ENCODE peak calls at places on chromosomes 7 and 10, in six cellular contexts. I is GM23248, Q is HCT116, C is PC-9, K is GM12878, A is H1. M is an unnamed sample. For H3K9me3, the result is how much of the 10 kb centered on the place peaks cover.

GRCh38 chr10:49173201-49173772 is 14.9 kb downstream of the TMEM273 start:
- DNase-seq in Q (no peak), I (no peak), C (no peak), K (no peak), A (peak), M (no peak)

GRCh38 chr10:24505759-24506158 is 217.9 kb downstream of the ARHGAP21 start:
- DNase-seq in I (no peak), C (no peak), K (no peak), A (no peak), Q (no peak), M (no peak)

GRCh38 chr10:110137142-110137545 is 70.3 kb upstream of the MXI1 start:
- DNase-seq in A (no peak), K (peak), C (no peak), Q (peak), I (peak), M (peak)

GRCh38 chr10:47121336-47121735 is 178.7 kb upstream of the GDF10 start:
- DNase-seq in C (no peak), Q (no peak), I (no peak), K (no peak), A (peak), M (no peak)

GRCh38 chr7:101816499-101817030 is 861 bp upstream of the CUX1 start:
- DNase-seq in C (peak), A (no peak), Q (no peak), I (peak), K (no peak), M (no peak)

GRCh38 chr7:99693427-99694200 is 13.8 kb upstream of the CYP3A5 start:
- DNase-seq in C (peak), A (peak), K (no peak), I (no peak), Q (no peak), M (no peak)

GRCh38 chr10:33406596-33406995 is 72.1 kb upstream of the NRP1 start:
- DNase-seq in I (no peak), K (no peak), C (no peak), Q (no peak), A (no peak), M (no peak)

GRCh38 chr7:111098926-111099250 is 8.0 kb downstream of the LRRN3 start:
- DNase-seq in A (no peak), Q (no peak), I (no peak), C (no peak), K (no peak), M (no peak)

GRCh38 chr7:116949941-116950801 is 3.1 kb upstream of the ST7 start:
- DNase-seq in A (no peak), C (no peak), I (no peak), K (no peak), Q (no peak), M (no peak)

GRCh38 chr7:122628651-122629411 is 70.1 kb downstream of the RNF133 start:
- DNase-seq in C (no peak), K (no peak), I (peak), A (no peak), Q (no peak), M (no peak)

GRCh38 chr7:18896343-18896975 is 221.0 kb downstream of the TWIST1 start:
- DNase-seq in K (no peak), A (no peak), Q (no peak), C (no peak), I (no peak), M (no peak)

GRCh38 chr10:130707389-130707979 is 571.3 kb downstream of the GLRX3 start:
- DNase-seq in C (no peak), K (no peak), Q (no peak), A (no peak), I (no peak), M (no peak)

GRCh38 chr7:72444023-72444776 is 32.1 kb upstream of the CALN1 start:
- DNase-seq in A (no peak), C (no peak), Q (no peak), I (no peak), K (no peak), M (no peak)

GRCh38 chr10:132518572-132519381 is 18.8 kb upstream of the INPP5A start:
- DNase-seq in Q (peak), C (peak), A (peak), K (no peak), I (no peak), M (no peak)
- TF ChIP-seq EZH2 in Q (no peak), C (no peak), A (peak), K (no peak), I (no peak), M (no peak)

GRCh38 chr10:96745950-96746349 is 25.6 kb upstream of the PIK3AP1 start:
- DNase-seq in A (no peak), Q (no peak), C (no peak), K (no peak), I (no peak), M (no peak)
- H3K9me3 ChIP-seq in A (under half), Q (under half), C (under half), K (under half), I (under half), M (under half)

GRCh38 chr7:130224210-130224609 is 16.6 kb downstream of the SSMEM1 start:
- DNase-seq in K (no peak), I (no peak), A (no peak), C (no peak), Q (no peak), M (no peak)

GRCh38 chr7:130219871-130220270 is 12.2 kb downstream of the SSMEM1 start:
- DNase-seq in K (no peak), I (no peak), C (no peak), Q (no peak), A (no peak), M (no peak)

GRCh38 chr7:130223646-130224045 is 16.0 kb downstream of the SSMEM1 start:
- DNase-seq in K (no peak), Q (no peak), A (no peak), C (no peak), I (no peak), M (no peak)

GRCh38 chr7:130221341-130221740 is 13.7 kb downstream of the SSMEM1 start:
- DNase-seq in K (no peak), C (no peak), A (no peak), I (no peak), Q (no peak), M (no peak)

GRCh38 chr7:130221746-130222145 is 14.1 kb downstream of the SSMEM1 start:
- DNase-seq in Q (no peak), A (no peak), I (no peak), K (no peak), C (no peak), M (no peak)
- TF ChIP-seq EZH2 in Q (no peak), A (no peak), I (no peak), K (no peak), C (no peak), M (no peak)

GRCh38 chr7:157561816-157562410 is 225.1 kb downstream of the DNAJB6 start:
- DNase-seq in C (no peak), Q (no peak), A (no peak), I (no peak), K (no peak), M (no peak)

GRCh38 chr7:157565201-157565626 is 228.4 kb downstream of the DNAJB6 start:
- DNase-seq in C (no peak), A (no peak), I (no peak), K (no peak), Q (peak), M (no peak)

GRCh38 chr7:157566631-157567006 is 229.8 kb downstream of the DNAJB6 start:
- DNase-seq in A (no peak), Q (no peak), C (no peak), K (no peak), I (no peak), M (no peak)

GRCh38 chr7:157565981-157566630 is 229.3 kb downstream of the DNAJB6 start:
- DNase-seq in K (no peak), I (no peak), C (no peak), Q (no peak), A (no peak), M (no peak)

DNA sequence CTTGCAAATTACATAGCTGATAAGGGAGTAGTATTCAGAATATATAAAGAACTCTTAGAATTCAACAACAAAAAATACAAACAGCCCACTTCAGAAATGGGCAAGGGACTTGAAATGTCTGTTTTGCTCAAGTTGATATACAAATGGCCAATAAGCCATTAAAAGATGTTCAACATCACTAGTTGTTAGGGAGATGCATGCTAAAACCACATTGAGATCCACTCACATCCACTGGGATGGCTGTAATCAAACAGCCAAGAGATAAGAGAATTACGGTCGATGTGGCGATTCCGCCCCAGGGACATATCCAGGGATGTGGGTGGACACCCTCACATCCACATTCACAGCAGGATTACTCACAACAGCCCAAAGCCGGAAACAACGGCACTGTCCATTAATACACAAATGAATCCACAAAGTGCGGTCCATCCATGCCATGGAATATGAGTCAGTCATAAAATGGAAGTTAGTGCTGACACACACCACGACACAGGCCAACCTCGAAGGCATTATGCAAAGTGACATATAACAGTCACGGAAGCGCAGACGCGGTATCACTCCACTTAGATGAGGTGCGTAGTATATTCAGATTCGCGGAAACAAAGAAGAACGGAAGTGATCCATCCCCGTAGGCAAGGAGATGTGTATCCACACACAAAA is 227.8 kb downstream of the DNAJB6 start:
- DNase-seq in Q (peak), K (no peak), A (no peak), C (no peak), I (no peak), M (no peak)
- H3K9me3 ChIP-seq in Q (under half), K (under half), A (under half), C (under half), I (under half), M (under half)

GRCh38 chr10:23192741-23193434 is 776 bp downstream of the PTF1A start:
- DNase-seq in Q (no peak), K (no peak), C (no peak), I (peak), A (peak), M (no peak)

GRCh38 chr10:23194966-23195845 is 3.1 kb downstream of the PTF1A start:
- DNase-seq in A (peak), K (no peak), I (no peak), Q (no peak), C (no peak), M (no peak)

GRCh38 chr10:23195846-23196200 is 3.7 kb downstream of the PTF1A start:
- DNase-seq in A (no peak), Q (no peak), C (no peak), K (no peak), I (no peak), M (no peak)

GRCh38 chr10:23193435-23194074 is 1.4 kb downstream of the PTF1A start:
- DNase-seq in K (no peak), A (no peak), C (no peak), I (no peak), Q (no peak), M (no peak)

DNA sequence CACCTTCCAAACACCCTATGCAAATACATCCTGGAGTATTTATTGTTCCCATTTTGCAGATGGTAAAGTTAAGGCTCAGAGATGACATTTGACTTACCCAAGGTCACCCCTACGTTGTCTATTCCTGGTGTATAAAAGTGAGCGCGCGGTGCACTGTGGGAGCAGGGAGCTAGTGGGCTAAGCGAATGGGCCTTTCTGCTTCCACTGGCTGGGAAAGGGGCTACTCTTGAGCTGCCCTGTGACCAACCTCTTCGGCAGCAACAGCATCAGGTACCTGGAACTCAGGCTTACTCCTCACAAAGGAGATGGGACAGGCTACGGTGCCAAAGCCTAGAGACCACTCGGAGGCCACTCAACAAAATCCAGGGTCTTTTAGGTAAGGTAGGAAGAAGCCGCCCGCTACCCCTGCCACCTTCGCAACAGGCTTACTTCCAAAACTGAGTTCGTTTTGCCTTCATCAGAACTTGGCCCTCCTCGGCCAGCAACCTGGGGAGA is 2.4 kb downstream of the PTF1A start:
- DNase-seq in I (no peak), Q (no peak), C (no peak), K (no peak), A (no peak), M (no peak)
- TF ChIP-seq EZH2 in I (no peak), Q (no peak), C (no peak), K (no peak), A (no peak), M (no peak)

DNA sequence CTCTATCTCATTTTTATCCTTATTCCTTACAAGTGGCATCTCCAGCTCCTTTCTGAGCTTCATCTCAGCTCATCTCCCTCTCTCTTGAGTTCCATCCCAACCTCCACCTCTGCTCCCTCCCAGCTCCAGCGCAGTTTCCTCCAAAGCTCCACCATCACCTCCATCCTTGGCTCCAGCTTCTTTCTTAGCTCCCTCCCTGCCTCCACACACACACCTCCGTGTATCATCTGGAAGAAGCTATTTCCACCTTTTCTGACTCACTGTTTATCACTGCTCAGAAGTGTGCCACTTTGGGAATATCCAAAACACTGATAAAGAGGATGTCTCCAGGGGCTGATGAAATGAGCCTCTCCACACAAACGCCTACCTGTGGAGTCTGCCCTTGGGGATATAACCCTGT is 481.4 kb downstream of the PTPRN2 start:
- DNase-seq in K (no peak), A (peak), I (no peak), C (no peak), Q (no peak), M (no peak)
- H3K9me3 ChIP-seq in K (under half), A (under half), I (under half), C (under half), Q (under half), M (under half)

GRCh38 chr10:102394801-102395676 is 466 bp upstream of the NFKB2 start:
- DNase-seq in C (peak), Q (peak), K (peak), I (peak), A (peak), M (no peak)
- TF ChIP-seq EZH2 in C (no peak), Q (no peak), K (no peak), I (no peak), A (peak), M (no peak)

M was measured in SK-N-MC.